ENCODE peak calls at places on chromosomes 5 and 9, in nine cellular contexts. Z, P, D, L, O, G, W, E and M are unnamed samples.

GRCh38 chr5:13606051-13606450 is 338.4 kb downstream of the DNAH5 start:
- DNase-seq in W (no peak), P (no peak), G (no peak), D (no peak), O (no peak), E (no peak), Z (no peak), L (no peak), M (no peak)

GRCh38 chr9:120625222-120625621 is 45.3 kb upstream of the CDK5RAP2 start:
- DNase-seq in Z (peak), G (peak), O (no peak), W (no peak), D (no peak), L (no peak), E (no peak), P (no peak), M (no peak)

GRCh38 chr5:136620016-136620419 is 254.7 kb upstream of the TRPC7 start:
- DNase-seq in P (no peak), L (peak), D (no peak), E (no peak), W (no peak), O (no peak), Z (peak), G (peak), M (no peak)

GRCh38 chr5:150616506-150616905 is 24.0 kb upstream of the SYNPO start:
- DNase-seq in E (no peak), O (no peak), D (no peak), P (no peak), W (no peak), Z (no peak), L (no peak), G (no peak), M (no peak)

GRCh38 chr9:87798276-87798833 is 72.4 kb downstream of the CTSL start:
- DNase-seq in L (no peak), E (no peak), Z (peak), O (no peak), W (no peak), G (no peak), D (no peak), P (no peak), M (no peak)

GRCh38 chr9:109030426-109030825 is 17.1 kb upstream of the CTNNAL1 start:
- DNase-seq in O (no peak), D (no peak), G (no peak), E (no peak), W (no peak), L (no peak), P (no peak), Z (no peak), M (no peak)

GRCh38 chr5:80569086-80569960 is 757 bp downstream of the ANKRD34B start:
- DNase-seq in P (peak), E (peak), G (no peak), D (no peak), O (no peak), Z (no peak), W (no peak), L (no peak), M (no peak)

GRCh38 chr9:125166762-125167161 is 22.8 kb downstream of the PPP6C start:
- DNase-seq in Z (no peak), G (no peak), W (no peak), O (no peak), E (no peak), P (no peak), L (no peak), D (no peak), M (no peak)

GRCh38 chr5:96834016-96834415 is 26.3 kb upstream of the ERAP1 start:
- DNase-seq in P (no peak), G (no peak), E (no peak), O (no peak), L (no peak), W (no peak), D (no peak), Z (no peak), M (no peak)

GRCh38 chr9:93596399-93596798 is 20.0 kb downstream of the PHF2 start:
- DNase-seq in E (no peak), W (no peak), P (no peak), O (no peak), D (no peak), Z (no peak), G (no peak), L (no peak), M (no peak)

GRCh38 chr5:142211013-142211412 is 102.4 kb downstream of the NDFIP1 start:
- DNase-seq in G (no peak), O (no peak), E (no peak), P (no peak), D (no peak), L (no peak), Z (no peak), W (no peak), M (no peak)

GRCh38 chr5:94847019-94847418 is 228.6 kb downstream of the SLF1 start:
- DNase-seq in G (no peak), E (no peak), O (no peak), W (no peak), Z (no peak), D (no peak), L (no peak), P (no peak), M (no peak)

GRCh38 chr5:101346447-101346846 is 443.4 kb upstream of the ST8SIA4 start:
- DNase-seq in E (no peak), Z (no peak), D (no peak), O (no peak), P (no peak), G (no peak), L (no peak), W (no peak), M (no peak)

GRCh38 chr9:74753650-74754049 is 134.1 kb downstream of the TRPM6 start:
- DNase-seq in W (no peak), O (no peak), L (no peak), Z (no peak), P (no peak), G (no peak), D (no peak), E (no peak), M (no peak)

GRCh38 chr5:1374680-1375055 is 29.8 kb upstream of the CLPTM1L start:
- DNase-seq in L (no peak), P (no peak), O (no peak), D (no peak), Z (no peak), G (peak), W (no peak), E (no peak), M (no peak)

GRCh38 chr5:138565100-138565821 is 9.9 kb downstream of the HSPA9 start:
- DNase-seq in L (no peak), E (no peak), Z (no peak), P (no peak), O (no peak), G (no peak), D (no peak), W (no peak), M (no peak)

GRCh38 chr5:17056056-17056690 is 120.1 kb upstream of the MYO10 start:
- DNase-seq in L (no peak), O (no peak), E (no peak), D (no peak), P (peak), W (no peak), G (peak), Z (no peak), M (no peak)

GRCh38 chr5:395921-396714 is 46.9 kb upstream of the EXOC3 start:
- DNase-seq in W (no peak), O (no peak), E (no peak), G (no peak), D (no peak), Z (no peak), P (no peak), L (no peak), M (no peak)

GRCh38 chr5:33105521-33105941 is 335.2 kb upstream of the TARS1 start:
- DNase-seq in D (no peak), P (no peak), E (no peak), G (peak), L (peak), O (no peak), Z (peak), W (no peak), M (no peak)

GRCh38 chr5:154038241-154038603 is 488 bp downstream of the FAM114A2 start:
- DNase-seq in E (no peak), G (no peak), W (no peak), D (no peak), L (peak), O (peak), P (no peak), Z (peak), M (no peak)

GRCh38 chr9:29806941-29807625 is 2233.8 kb upstream of the C9orf72 start:
- DNase-seq in P (no peak), G (no peak), L (peak), E (no peak), Z (no peak), W (no peak), O (no peak), D (no peak), M (no peak)

GRCh38 chr5:59893061-59893435 is 478 bp downstream of the PDE4D start:
- DNase-seq in O (no peak), E (peak), P (peak), W (no peak), L (no peak), Z (no peak), G (no peak), D (no peak), M (no peak)

GRCh38 chr9:89748020-89748670 is 143.3 kb downstream of the GADD45G start:
- DNase-seq in L (no peak), G (no peak), D (no peak), O (no peak), Z (peak), W (no peak), P (no peak), E (no peak), M (no peak)

GRCh38 chr9:131312822-131313770 is 23.6 kb downstream of the PLPP7 start:
- DNase-seq in P (no peak), L (no peak), Z (no peak), O (no peak), G (no peak), E (no peak), D (no peak), W (no peak), M (no peak)

GRCh38 chr9:13942695-13943094 is 371.2 kb downstream of the NFIB start:
- DNase-seq in L (peak), D (peak), W (no peak), Z (peak), P (no peak), E (no peak), O (no peak), G (peak), M (peak)

GRCh38 chr9:138013836-138014569 is 136.4 kb downstream of the CACNA1B start:
- DNase-seq in P (peak), W (no peak), L (no peak), E (no peak), O (no peak), Z (no peak), D (no peak), G (no peak), M (no peak)

GRCh38 chr5:1300581-1301083 is 5.8 kb upstream of the TERT start:
- DNase-seq in L (no peak), E (no peak), W (no peak), G (no peak), Z (no peak), P (peak), D (no peak), O (no peak), M (no peak)

GRCh38 chr5:94378062-94378461 is 240.3 kb downstream of the KIAA0825 start:
- DNase-seq in E (no peak), W (no peak), G (no peak), O (no peak), P (no peak), D (no peak), L (no peak), Z (no peak), M (no peak)

GRCh38 chr9:7841831-7842230 is 42.3 kb upstream of the DMAC1 start:
- DNase-seq in W (no peak), G (no peak), L (no peak), O (no peak), P (no peak), E (no peak), D (no peak), Z (no peak), M (no peak)

GRCh38 chr5:102758576-102758975 is 3.5 kb downstream of the PAM start:
- DNase-seq in O (no peak), L (no peak), D (no peak), W (no peak), Z (no peak), G (peak), E (no peak), P (no peak), M (no peak)

GRCh38 chr9:107548298-107549142 is 59.0 kb upstream of the KLF4 start:
- DNase-seq in G (peak), Z (peak), L (peak), E (no peak), D (peak), W (no peak), O (no peak), P (no peak), M (peak)

GRCh38 chr9:38339087-38339486 is 53.4 kb upstream of the ALDH1B1 start:
- DNase-seq in O (no peak), W (no peak), Z (no peak), E (no peak), L (peak), P (no peak), D (no peak), G (peak), M (peak)

GRCh38 chr9:127361561-127361960 is 35.4 kb upstream of the SLC2A8 start:
- DNase-seq in G (no peak), O (no peak), E (no peak), P (no peak), D (no peak), W (peak), L (no peak), Z (no peak), M (no peak)

GRCh38 chr9:77708416-77708815 is 60.3 kb upstream of the GNA14 start:
- DNase-seq in G (peak), L (peak), P (no peak), D (no peak), Z (peak), E (no peak), O (no peak), W (no peak), M (no peak)

GRCh38 chr5:154652746-154653417 is 102.3 kb upstream of the LARP1 start:
- DNase-seq in W (no peak), Z (no peak), L (no peak), D (no peak), P (no peak), E (no peak), G (peak), O (no peak), M (no peak)

GRCh38 chr9:109283012-109283411 is 37.8 kb downstream of the EPB41L4B start:
- DNase-seq in W (no peak), D (no peak), P (no peak), O (no peak), L (no peak), Z (no peak), E (no peak), G (no peak), M (no peak)

GRCh38 chr5:59360130-59360555 is 533.4 kb downstream of the PDE4D start:
- DNase-seq in D (no peak), Z (peak), O (no peak), E (no peak), L (no peak), W (no peak), G (peak), P (no peak), M (no peak)

GRCh38 chr5:148615644-148616283 is 38.6 kb downstream of the HTR4 start:
- DNase-seq in O (no peak), E (no peak), Z (no peak), G (peak), W (no peak), D (no peak), L (peak), P (no peak), M (peak)

GRCh38 chr9:133962341-133962740 is 29.8 kb downstream of the VAV2 start:
- DNase-seq in P (no peak), Z (no peak), O (no peak), E (no peak), L (no peak), D (no peak), G (no peak), W (no peak), M (no peak)

GRCh38 chr9:133961226-133962165 is 30.6 kb downstream of the VAV2 start:
- DNase-seq in L (no peak), O (no peak), E (no peak), D (no peak), P (no peak), G (no peak), Z (no peak), W (no peak), M (no peak)

GRCh38 chr9:133964463-133964862 is 27.7 kb downstream of the VAV2 start:
- DNase-seq in G (no peak), E (no peak), W (no peak), Z (no peak), P (no peak), L (no peak), D (no peak), O (no peak), M (no peak)

GRCh38 chr9:133960568-133961129 is 31.5 kb downstream of the VAV2 start:
- DNase-seq in E (no peak), W (peak), Z (peak), P (no peak), L (no peak), O (no peak), D (peak), G (peak), M (no peak)

GRCh38 chr9:133963166-133963565 is 29.0 kb downstream of the VAV2 start:
- DNase-seq in O (no peak), L (no peak), D (no peak), Z (no peak), P (no peak), E (no peak), W (no peak), G (no peak), M (no peak)
- TF ChIP-seq CTCF in O (no peak), L (no peak), D (no peak), Z (no peak), P (no peak), E (no peak), W (no peak), G (no peak), M (no peak)

GRCh38 chr5:140115186-140115500 is 1.2 kb downstream of the PURA start:
- DNase-seq in O (no peak), D (no peak), Z (no peak), E (no peak), P (no peak), W (no peak), G (no peak), L (no peak), M (no peak)

GRCh38 chr5:140114341-140115185 is 654 bp downstream of the PURA start:
- DNase-seq in O (peak), L (peak), W (peak), P (peak), G (peak), E (peak), D (peak), Z (peak), M (no peak)

GRCh38 chr5:140116716-140117115 is 2.8 kb downstream of the PURA start:
- DNase-seq in O (no peak), G (no peak), Z (no peak), P (no peak), E (no peak), D (no peak), L (no peak), W (no peak), M (no peak)

GRCh38 chr5:140117523-140117922 is 3.6 kb downstream of the PURA start:
- DNase-seq in G (no peak), O (no peak), P (no peak), W (no peak), E (no peak), D (no peak), L (no peak), Z (no peak), M (no peak)

GRCh38 chr5:140118294-140118936 is 4.5 kb downstream of the PURA start:
- DNase-seq in G (no peak), E (no peak), P (no peak), W (no peak), O (no peak), Z (no peak), L (no peak), D (no peak), M (no peak)
- TF ChIP-seq CTCF in G (no peak), E (no peak), P (no peak), W (no peak), O (no peak), Z (no peak), L (no peak), D (no peak), M (no peak)

GRCh38 chr5:8954801-8955200 is 591.1 kb downstream of the SEMA5A start:
- DNase-seq in O (no peak), W (no peak), G (no peak), D (no peak), L (no peak), E (no peak), Z (no peak), P (no peak), M (no peak)
- TF ChIP-seq CTCF in O (no peak), W (no peak), G (peak), D (no peak), L (peak), E (no peak), Z (peak), P (peak), M (peak)

DNA sequence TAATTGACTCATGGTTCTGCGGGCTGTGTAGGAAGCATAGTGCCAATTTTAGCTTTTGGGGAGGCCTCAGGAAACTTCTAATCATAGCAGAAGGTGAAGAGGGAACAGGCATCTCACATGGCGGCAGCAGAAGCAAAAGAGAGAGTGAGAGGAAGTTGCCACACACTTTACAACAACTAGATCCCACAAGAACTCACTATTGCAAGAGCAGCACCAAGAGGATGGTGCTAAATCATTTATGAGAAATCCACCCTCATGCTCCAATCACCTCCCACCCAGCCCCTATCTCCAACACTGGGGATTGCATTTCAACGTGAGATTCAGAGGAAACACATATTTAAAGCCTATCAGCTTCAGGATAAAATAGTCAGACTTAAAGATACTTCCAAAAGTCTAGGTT is 36.1 kb upstream of the LPAR1 start:
- DNase-seq in G (no peak), L (no peak), O (no peak), Z (peak), D (no peak), E (no peak), W (no peak), P (no peak), M (no peak)
- TF ChIP-seq CTCF in G (no peak), L (peak), O (no peak), Z (no peak), D (no peak), E (peak), W (no peak), P (peak), M (no peak)

GRCh38 chr5:146388418-146388817 is 49.8 kb downstream of the POU4F3 start:
- DNase-seq in D (no peak), L (peak), W (no peak), Z (no peak), G (peak), E (no peak), O (no peak), P (no peak), M (no peak)

GRCh38 chr5:146395233-146395632 is 51.9 kb upstream of the TCERG1 start:
- DNase-seq in W (no peak), L (no peak), E (no peak), O (no peak), P (no peak), Z (no peak), G (no peak), D (no peak), M (no peak)

GRCh38 chr5:146394486-146394885 is 52.6 kb upstream of the TCERG1 start:
- DNase-seq in L (no peak), P (no peak), W (no peak), O (no peak), E (no peak), D (no peak), Z (no peak), G (no peak), M (no peak)

DNA sequence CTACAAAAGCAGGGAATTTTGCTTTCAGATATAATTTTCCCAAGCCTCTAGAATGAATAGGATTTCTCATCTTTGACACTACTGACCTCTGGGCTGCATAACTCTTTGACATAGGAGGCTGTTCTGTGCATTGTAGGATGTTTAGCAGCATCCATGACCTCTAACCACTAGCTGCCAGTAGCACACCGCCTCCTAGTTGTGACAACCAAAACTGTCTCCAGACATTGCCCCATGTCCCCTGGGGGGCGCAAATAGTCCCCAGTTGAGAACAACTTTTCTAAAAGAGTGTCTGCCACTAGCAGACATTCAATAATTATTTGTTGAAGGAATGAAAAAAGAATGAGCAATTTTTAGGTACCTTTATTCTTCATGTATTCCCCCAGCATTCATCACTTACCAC is 51.8 kb downstream of the POU4F3 start:
- DNase-seq in E (peak), Z (no peak), P (peak), W (no peak), G (no peak), D (no peak), L (no peak), O (no peak), M (no peak)
- TF ChIP-seq CTCF in E (peak), Z (peak), P (peak), W (no peak), G (peak), D (no peak), L (peak), O (no peak), M (peak)

GRCh38 chr5:72109625-72110024 is 2.4 kb downstream of the MAP1B start:
- DNase-seq in O (no peak), G (peak), P (no peak), D (no peak), E (no peak), L (no peak), W (no peak), Z (no peak), M (no peak)
- TF ChIP-seq CTCF in O (no peak), G (peak), P (no peak), D (no peak), E (no peak), L (peak), W (no peak), Z (no peak), M (no peak)

GRCh38 chr5:131610198-131611063 is 24.6 kb downstream of the RAPGEF6 start:
- DNase-seq in W (no peak), L (peak), E (no peak), D (no peak), G (peak), O (no peak), Z (peak), P (no peak), M (no peak)

GRCh38 chr5:131607903-131608540 is 27.0 kb downstream of the RAPGEF6 start:
- DNase-seq in G (peak), P (no peak), D (no peak), E (no peak), L (no peak), Z (peak), W (no peak), O (no peak), M (no peak)

GRCh38 chr5:131608597-131608996 is 26.4 kb downstream of the RAPGEF6 start:
- DNase-seq in E (no peak), D (no peak), Z (no peak), P (no peak), W (no peak), L (no peak), O (no peak), G (no peak), M (no peak)

GRCh38 chr5:131611064-131611381 is 24.0 kb downstream of the RAPGEF6 start:
- DNase-seq in D (no peak), W (no peak), P (no peak), E (no peak), L (no peak), O (no peak), G (no peak), Z (no peak), M (no peak)

GRCh38 chr5:131609774-131610173 is 25.3 kb downstream of the RAPGEF6 start:
- DNase-seq in W (no peak), G (no peak), D (no peak), O (no peak), P (no peak), Z (no peak), L (no peak), E (no peak), M (no peak)
- TF ChIP-seq CTCF in W (no peak), G (no peak), D (no peak), O (no peak), P (no peak), Z (no peak), L (no peak), E (no peak), M (no peak)